ENCODE peak calls at places on chromosomes 3 and 15, in five cellular contexts. W is HepG2, M is HEK293T, T is H1, J is GM12878. Z is an unnamed sample.
A peak's percentile ranks its signal among the peaks of the same experiment; 100 is the strongest.

GRCh38 chr3:44439499-44440295 is 37.8 kb downstream of the ZNF445 start:
- DNase-seq in W (peak; percentile 97), M (no peak), T (no peak), J (peak; percentile 88), Z (no peak)

GRCh38 chr3:169134194-169134593 is 529.3 kb downstream of the MECOM start:
- DNase-seq in W (no peak), M (no peak), T (no peak), J (no peak), Z (no peak)

GRCh38 chr3:158094235-158094916 is 11.8 kb downstream of the SHOX2 start:
- DNase-seq in W (no peak), M (no peak), T (peak; percentile 78), J (no peak), Z (no peak)

GRCh38 chr3:4533489-4534443 is 40.6 kb downstream of the ITPR1 start:
- DNase-seq in W (peak; percentile 48), M (peak; percentile 54), T (no peak), J (no peak), Z (no peak)

GRCh38 chr15:79004336-79004735 is 59.5 kb upstream of the CTSH start:
- DNase-seq in W (peak; percentile 62), M (no peak), T (no peak), J (peak; percentile 86), Z (peak; percentile 72)

GRCh38 chr3:114005406-114005987 is 50.8 kb downstream of the CCDC191 start:
- DNase-seq in W (no peak), M (no peak), T (no peak), J (peak; percentile 35), Z (no peak)

GRCh38 chr3:187196573-187197094 is 652 bp upstream of the RTP1 start:
- DNase-seq in W (no peak), M (no peak), T (no peak), J (no peak), Z (no peak)

GRCh38 chr15:77985031-77985930 is 92.2 kb downstream of the TBC1D2B start:
- DNase-seq in W (no peak), M (no peak), T (no peak), J (no peak), Z (no peak)

GRCh38 chr15:43067717-43068461 is 37.9 kb downstream of the UBR1 start:
- DNase-seq in W (peak; percentile 18), M (no peak), T (no peak), J (no peak), Z (peak; percentile 8)

GRCh38 chr3:147361671-147362420 is 44.5 kb downstream of the ZIC4 start:
- DNase-seq in W (peak; percentile 23), M (peak; percentile 79), T (peak; percentile 99), J (no peak), Z (no peak)

GRCh38 chr3:188230962-188231361 is 77.0 kb downstream of the LPP start:
- DNase-seq in W (no peak), M (no peak), T (no peak), J (no peak), Z (no peak)

GRCh38 chr3:64654013-64654412 is 33.8 kb downstream of the ADAMTS9 start:
- DNase-seq in W (no peak), M (no peak), T (no peak), J (no peak), Z (no peak)

GRCh38 chr15:83362706-83363105 is 78.2 kb upstream of the BNC1 start:
- DNase-seq in W (no peak), M (no peak), T (no peak), J (no peak), Z (no peak)

GRCh38 chr3:18111702-18112311 is 313.3 kb downstream of the SATB1 start:
- DNase-seq in W (peak; percentile 5), M (peak; percentile 19), T (no peak), J (peak; percentile 31), Z (no peak)

GRCh38 chr3:169241928-169242751 is 421.4 kb downstream of the MECOM start:
- DNase-seq in W (no peak), M (peak; percentile 67), T (peak; percentile 56), J (no peak), Z (peak; percentile 50)

GRCh38 chr3:4710191-4710590 is 217.0 kb downstream of the ITPR1 start:
- DNase-seq in W (no peak), M (no peak), T (no peak), J (no peak), Z (no peak)

GRCh38 chr3:9691636-9692035 is 12.0 kb upstream of the CPNE9 start:
- DNase-seq in W (no peak), M (no peak), T (no peak), J (no peak), Z (no peak)

GRCh38 chr3:117745516-117745915 is 1035.9 kb downstream of the TUSC7 start:
- DNase-seq in W (no peak), M (no peak), T (no peak), J (no peak), Z (no peak)

GRCh38 chr3:59265566-59265965 is 215.7 kb upstream of the CFAP20DC start:
- DNase-seq in W (no peak), M (no peak), T (no peak), J (no peak), Z (no peak)

GRCh38 chr15:25860885-25861866 is 2.0 kb downstream of the ATP10A start:
- DNase-seq in W (no peak), M (no peak), T (no peak), J (no peak), Z (no peak)

GRCh38 chr3:106025151-106025722 is 156.4 kb upstream of the CBLB start:
- DNase-seq in W (no peak), M (peak; percentile 7), T (no peak), J (no peak), Z (no peak)

GRCh38 chr15:31083394-31083790 is 18.1 kb downstream of the TRPM1 start:
- DNase-seq in W (peak; percentile 48), M (no peak), T (no peak), J (no peak), Z (no peak)

GRCh38 chr3:170553788-170554620 is 31.9 kb downstream of the SLC7A14 start:
- DNase-seq in W (no peak), M (no peak), T (no peak), J (no peak), Z (no peak)

GRCh38 chr15:56871180-56871579 is 47.3 kb upstream of the TCF12 start:
- DNase-seq in W (peak; percentile 52), M (no peak), T (no peak), J (no peak), Z (no peak)

GRCh38 chr3:151283387-151283786 is 5.0 kb upstream of the P2RY14 start:
- DNase-seq in W (no peak), M (no peak), T (no peak), J (no peak), Z (no peak)

GRCh38 chr15:41183580-41183979 is 47.0 kb downstream of the EXD1 start:
- DNase-seq in W (no peak), M (no peak), T (no peak), J (no peak), Z (no peak)

GRCh38 chr15:51128701-51129100 is 34.0 kb upstream of the TNFAIP8L3 start:
- DNase-seq in W (no peak), M (no peak), T (no peak), J (no peak), Z (no peak)

GRCh38 chr15:51681303-51681963 is at the start of gene SCG3:
- DNase-seq in W (peak; percentile 47), M (peak; percentile 70), T (peak; percentile 99), J (no peak), Z (peak; percentile 88)

GRCh38 chr3:136818191-136818850 is 605 bp upstream of the SLC35G2 start:
- DNase-seq in W (peak; percentile 77), M (peak; percentile 31), T (peak; percentile 61), J (no peak), Z (no peak)

GRCh38 chr3:170496026-170496867 is 77.6 kb downstream of the CLDN11 start:
- DNase-seq in W (no peak), M (no peak), T (peak; percentile 71), J (no peak), Z (no peak)

GRCh38 chr15:86044981-86045380 is 34.7 kb upstream of the AGBL1 start:
- DNase-seq in W (no peak), M (no peak), T (peak; percentile 34), J (no peak), Z (no peak)

GRCh38 chr3:62525276-62525675 is 151.9 kb upstream of the FEZF2 start:
- DNase-seq in W (no peak), M (no peak), T (no peak), J (no peak), Z (no peak)
- TF ChIP-seq SUZ12 in W (no peak), M (no peak), T (no peak), J (no peak), Z (no peak)

DNA sequence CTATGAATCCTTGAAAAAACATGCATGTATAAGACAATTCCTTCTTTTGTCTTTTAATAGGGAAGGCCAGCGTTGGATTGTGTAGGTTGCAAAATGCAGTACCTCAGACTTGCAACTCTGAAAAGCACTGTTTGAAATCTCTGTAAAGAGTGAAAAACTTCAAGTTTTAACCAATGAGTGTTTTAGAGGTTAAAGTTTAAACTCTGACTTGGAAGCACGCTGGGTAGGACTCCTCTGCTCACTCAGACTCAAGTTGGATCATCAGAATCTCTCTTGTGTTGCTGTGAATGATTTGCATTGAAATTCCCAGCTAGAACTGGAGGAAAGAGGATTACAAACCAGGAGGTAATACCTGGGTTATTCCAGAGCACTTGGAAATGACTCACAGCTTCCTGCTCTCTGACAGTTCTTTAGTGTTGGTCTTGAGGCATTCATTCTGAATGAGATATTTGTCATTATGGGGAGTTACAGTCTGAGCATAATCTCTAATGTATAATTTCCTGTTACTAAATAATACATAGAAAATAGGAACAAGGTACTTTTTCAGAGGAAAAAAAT is 49.1 kb downstream of the PLS1 start:
- DNase-seq in W (peak; percentile 51), M (no peak), T (no peak), J (no peak), Z (no peak)
- TF ChIP-seq SUZ12 in W (no peak), M (no peak), T (no peak), J (no peak), Z (no peak)

GRCh38 chr3:46078712-46079400 is 51.6 kb upstream of the XCR1 start:
- DNase-seq in W (peak; percentile 85), M (peak; percentile 81), T (peak; percentile 91), J (peak; percentile 82), Z (peak; percentile 97)
- TF ChIP-seq SUZ12 in W (no peak), M (no peak), T (no peak), J (no peak), Z (no peak)

GRCh38 chr3:14096742-14097141 is 27.9 kb downstream of the CHCHD4 start:
- DNase-seq in W (no peak), M (no peak), T (no peak), J (no peak), Z (no peak)

GRCh38 chr3:14093831-14094230 is 30.8 kb downstream of the CHCHD4 start:
- DNase-seq in W (no peak), M (no peak), T (no peak), J (no peak), Z (no peak)

GRCh38 chr3:14092464-14092863 is 32.2 kb downstream of the CHCHD4 start:
- DNase-seq in W (no peak), M (no peak), T (no peak), J (no peak), Z (no peak)

DNA sequence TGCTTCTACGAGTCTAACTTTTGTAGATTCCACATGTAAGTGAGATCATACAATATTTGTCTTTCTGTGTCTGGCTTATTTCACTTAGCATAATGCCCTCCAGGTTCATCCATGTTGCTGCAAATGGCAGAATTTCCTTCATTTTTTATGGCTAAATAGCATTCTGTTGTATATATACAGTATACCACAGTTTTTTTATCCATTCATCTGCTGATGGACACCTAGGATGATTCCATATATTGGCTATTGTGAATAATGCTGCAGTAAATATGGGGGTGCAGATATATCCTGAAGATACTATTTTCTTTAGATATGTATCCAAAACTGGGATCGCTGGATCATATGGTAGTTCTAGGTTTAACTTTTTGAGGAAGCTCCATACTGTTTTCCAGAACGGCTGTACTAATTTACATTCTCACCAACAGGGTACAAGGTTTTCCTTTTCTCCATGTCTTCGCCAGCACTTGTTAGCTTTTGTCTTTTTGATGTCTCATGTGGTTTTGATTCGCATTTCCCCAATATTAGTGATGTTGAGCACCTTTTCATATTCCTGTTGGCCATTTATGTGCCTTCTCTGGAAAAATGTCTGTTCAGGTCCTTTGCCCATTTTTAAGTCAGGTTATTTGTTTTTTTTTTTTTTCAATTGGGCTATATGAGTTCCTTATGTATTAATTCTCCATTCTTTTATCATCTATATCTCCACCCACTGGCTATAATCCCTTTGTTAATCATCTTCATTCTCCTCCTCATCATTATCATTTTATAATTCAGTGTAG is 26.9 kb downstream of the CHCHD4 start:
- DNase-seq in W (no peak), M (no peak), T (no peak), J (no peak), Z (no peak)
- TF ChIP-seq SUZ12 in W (no peak), M (no peak), T (no peak), J (no peak), Z (no peak)